ENCODE peak calls at places on chromosome 20, in four cellular contexts. M is endodermal cell, J is WERI-Rb-1, Z is heart right ventricle. E is an unnamed sample.

GRCh38 chr20:59466107-59466815 is 138.1 kb upstream of the PHACTR3 start:
- DNase-seq in J (no peak), M (no peak), Z (no peak), E (no peak)

GRCh38 chr20:4060856-4061440 is 45.6 kb upstream of the RNF24 start:
- DNase-seq in M (no peak), Z (no peak), J (no peak), E (no peak)

GRCh38 chr20:41141153-41141815 is 3.9 kb downstream of the PLCG1 start:
- DNase-seq in Z (peak; percentile 60), J (no peak), M (no peak), E (peak; percentile 80)

GRCh38 chr20:60222497-60222896 is 264.3 kb downstream of the CDH26 start:
- DNase-seq in J (no peak), M (no peak), Z (no peak), E (no peak)

GRCh38 chr20:17825949-17826843 is 126.4 kb downstream of the BANF2 start:
- DNase-seq in M (no peak), Z (no peak), J (no peak), E (no peak)

GRCh38 chr20:23647346-23647745 is 9.6 kb upstream of the CST3 start:
- DNase-seq in J (no peak), Z (no peak), M (peak; percentile 8), E (peak; percentile 78)

GRCh38 chr20:35881676-35882075 is 72.6 kb downstream of the SCAND1 start:
- DNase-seq in M (no peak), J (no peak), Z (no peak), E (no peak)

GRCh38 chr20:41003143-41003932 is 25.3 kb upstream of the TOP1 start:
- DNase-seq in J (no peak), Z (peak; percentile 11), M (peak; percentile 59), E (peak; percentile 98)

GRCh38 chr20:63734111-63734945 is 2.1 kb upstream of the LIME1 start:
- DNase-seq in Z (no peak), J (no peak), M (peak; percentile 45), E (no peak)

GRCh38 chr20:51567622-51568021 is 25.1 kb upstream of the NFATC2 start:
- DNase-seq in J (no peak), Z (no peak), M (no peak), E (no peak)

GRCh38 chr20:53738039-53738944 is 144.7 kb upstream of the ZNF217 start:
- DNase-seq in J (peak; percentile 72), Z (peak; percentile 53), M (peak; percentile 92), E (peak; percentile 97)
- H3K4me3 ChIP-seq in J (peak overlapping the region; percentile 36), Z (no peak overlapping the region), M (peak overlapping the region; percentile 25), E (peak overlapping the region; percentile 49)

GRCh38 chr20:19975436-19975799 is 41.7 kb upstream of the NAA20 start:
- DNase-seq in M (no peak), J (no peak), Z (no peak), E (peak; percentile 69)
- TF ChIP-seq CTCF in M (no peak), J (no peak), Z (no peak), E (no peak)

GRCh38 chr20:46400828-46401477 is 5.5 kb downstream of the ELMO2 start:
- DNase-seq in M (peak; percentile 57), J (peak; percentile 20), Z (no peak), E (peak; percentile 87)
- H3K4me3 ChIP-seq in M (peak overlapping the region; percentile 53), J (peak overlapping the region; percentile 21), Z (peak overlapping the region; percentile 8), E (peak overlapping the region; percentile 23)

DNA sequence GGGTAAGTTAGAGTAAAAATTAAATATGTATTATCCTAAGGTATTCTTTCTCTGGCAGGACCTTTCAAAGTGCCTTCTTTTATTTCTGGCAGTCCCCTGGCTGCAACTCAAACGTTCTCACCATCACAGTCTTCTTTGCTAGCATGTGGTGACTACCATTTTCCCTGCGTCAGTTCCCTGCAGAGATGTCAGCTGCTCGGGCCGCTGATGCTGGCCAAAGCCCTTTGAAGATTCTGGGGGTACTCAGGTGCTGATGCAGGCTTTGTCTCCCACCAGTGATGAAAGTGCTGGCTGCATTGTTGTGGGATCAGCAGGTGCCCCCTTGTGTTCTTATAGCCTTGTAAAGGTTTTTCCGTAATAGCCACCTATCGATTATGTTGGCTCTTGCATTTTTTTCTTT is 140.1 kb downstream of the BTBD3 start:
- DNase-seq in J (no peak), Z (no peak), M (peak; percentile 75), E (no peak)
- TF ChIP-seq CTCF in J (no peak), Z (no peak), M (peak; percentile 40), E (no peak)

GRCh38 chr20:45253260-45253659 is 1.1 kb downstream of the SLPI start:
- DNase-seq in Z (no peak), M (no peak), J (no peak), E (no peak)
- H3K4me3 ChIP-seq in Z (no peak overlapping the region), M (no peak overlapping the region), J (no peak overlapping the region), E (no peak overlapping the region)

DNA sequence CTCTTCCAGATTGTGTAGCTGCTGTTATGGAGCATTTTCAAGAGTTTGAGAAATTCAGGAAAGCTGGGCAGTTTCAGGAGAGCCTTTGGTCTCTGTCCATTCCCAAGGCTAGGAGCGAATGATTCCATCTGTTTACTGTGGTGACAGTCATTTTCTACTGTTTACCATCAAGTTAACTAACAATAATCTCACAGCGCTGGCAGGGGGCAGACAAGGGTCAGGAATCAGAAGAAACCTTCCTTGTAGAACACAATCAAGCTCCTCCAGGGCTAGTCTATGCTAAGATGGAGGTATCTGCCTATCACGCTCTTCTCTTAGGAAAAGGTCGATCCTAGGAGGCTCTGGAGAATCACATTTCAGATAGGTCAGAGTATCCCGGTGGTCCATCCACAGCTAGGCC is 293.9 kb downstream of the KIF16B start:
- DNase-seq in M (peak; percentile 67), Z (no peak), J (peak; percentile 32), E (no peak)
- TF ChIP-seq CTCF in M (peak; percentile 70), Z (no peak), J (peak; percentile 7), E (no peak)

DNA sequence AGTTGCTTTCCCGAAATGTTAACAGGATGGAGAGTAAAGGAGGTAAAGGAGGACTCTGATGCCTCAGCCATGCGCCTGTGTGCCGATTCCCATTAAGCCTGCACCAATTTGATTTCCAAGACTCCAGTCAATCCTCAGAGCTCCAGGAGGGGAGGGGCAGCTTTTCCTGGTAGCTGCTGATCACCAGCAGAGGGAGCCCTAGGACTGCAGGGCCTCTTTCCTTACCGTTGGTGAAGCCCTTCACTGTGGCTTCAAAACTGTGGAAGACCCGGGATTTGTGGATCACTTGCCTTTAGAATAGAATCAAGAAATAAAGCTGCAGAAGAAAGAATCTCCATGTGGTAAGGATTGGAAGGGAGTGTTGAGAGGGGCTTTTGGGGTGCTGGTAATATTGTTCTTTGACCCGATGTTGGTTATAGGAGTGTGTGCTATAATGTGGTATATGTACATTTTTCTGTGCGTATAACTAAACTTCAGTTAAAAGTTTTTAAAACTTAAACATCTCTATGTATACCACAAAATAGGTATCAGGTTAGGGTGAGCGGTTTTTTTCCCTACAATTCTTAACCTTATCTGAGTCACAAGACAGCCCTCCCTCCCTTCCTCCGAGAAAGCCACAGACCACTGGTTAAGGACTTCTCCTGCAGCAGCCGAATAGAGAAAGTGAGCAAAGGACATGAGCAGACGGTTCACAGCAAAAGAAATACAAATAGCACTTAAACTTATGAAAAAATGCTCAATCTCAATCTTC is 6.9 kb upstream of the OSER1 start:
- DNase-seq in M (peak; percentile 93), Z (peak; percentile 52), J (peak; percentile 83), E (peak; percentile 67)
- H3K4me3 ChIP-seq in M (no peak overlapping the region), Z (peak overlapping the region; percentile 22), J (no peak overlapping the region), E (no peak overlapping the region)

GRCh38 chr20:32995802-32996201 is 8.4 kb downstream of the SUN5 start:
- DNase-seq in M (no peak), Z (no peak), J (no peak), E (no peak)
- TF ChIP-seq CTCF in M (peak; percentile 75), Z (no peak), J (peak; percentile 8), E (no peak)

GRCh38 chr20:25252226-25252625 is 4.3 kb downstream of the PYGB start:
- DNase-seq in J (no peak), M (peak; percentile 26), Z (no peak), E (no peak)
- H3K4me3 ChIP-seq in J (no peak overlapping the region), M (no peak overlapping the region), Z (no peak overlapping the region), E (no peak overlapping the region)

E was measured in fibroblast of villous mesenchyme.